ENCODE peak calls at places on chromosomes 11 and 22, in ten cellular contexts. I is uterus; D is iPS DF 6.9; F is CD8-positive, alpha-beta memory T cell; O is right atrium auricular region; R is heart left ventricle; A is CD4-positive, alpha-beta memory T cell; P is breast epithelium; C is GM23248; V is thoracic aorta. K is an unnamed sample. For H3K4me1, the result is how much of the 10 kb centered on the place peaks cover.

GRCh38 chr22:42269407-42270177 is 861 bp downstream of the TCF20 start:
- DNase-seq in C (peak), O (no peak), I (peak), D (no peak), V (no peak), A (peak), R (peak), F (peak), P (peak), K (peak)

GRCh38 chr11:60988658-60989057 is 17.2 kb downstream of the CD6 start:
- DNase-seq in D (no peak), V (no peak), F (no peak), O (no peak), C (no peak), R (no peak), A (no peak), I (no peak), P (no peak), K (no peak)

GRCh38 chr11:72552399-72552910 is 118.1 kb upstream of the CLPB start:
- DNase-seq in D (no peak), O (peak), I (no peak), P (no peak), V (no peak), A (no peak), C (peak), R (no peak), F (no peak), K (no peak)

GRCh38 chr22:24423519-24424000 is 3.8 kb upstream of the ADORA2A start:
- DNase-seq in O (no peak), R (peak), P (no peak), F (peak), C (peak), I (no peak), V (no peak), A (peak), D (no peak), K (peak)

GRCh38 chr11:7572001-7572712 is 58.4 kb downstream of the PPFIBP2 start:
- DNase-seq in F (no peak), P (no peak), I (no peak), V (no peak), C (peak), A (no peak), O (no peak), R (no peak), D (no peak), K (no peak)

GRCh38 chr22:36409911-36410756 is 22.4 kb upstream of the MYH9 start:
- DNase-seq in A (peak), C (no peak), R (peak), P (peak), D (peak), V (peak), F (peak), O (peak), I (peak), K (peak)

GRCh38 chr11:70317576-70318305 is 47.3 kb downstream of the PPFIA1 start:
- DNase-seq in V (no peak), A (no peak), C (no peak), I (no peak), O (no peak), P (no peak), D (no peak), F (no peak), R (no peak), K (no peak)

GRCh38 chr11:114090976-114091375 is 31.5 kb downstream of the ZBTB16 start:
- DNase-seq in A (no peak), R (no peak), F (no peak), O (no peak), D (no peak), P (no peak), I (no peak), C (no peak), V (no peak), K (no peak)

GRCh38 chr11:43943931-43944751 is 1.7 kb downstream of the C11orf96 start:
- DNase-seq in D (no peak), R (peak), O (no peak), V (no peak), A (no peak), I (peak), P (no peak), C (peak), F (no peak), K (no peak)

DNA sequence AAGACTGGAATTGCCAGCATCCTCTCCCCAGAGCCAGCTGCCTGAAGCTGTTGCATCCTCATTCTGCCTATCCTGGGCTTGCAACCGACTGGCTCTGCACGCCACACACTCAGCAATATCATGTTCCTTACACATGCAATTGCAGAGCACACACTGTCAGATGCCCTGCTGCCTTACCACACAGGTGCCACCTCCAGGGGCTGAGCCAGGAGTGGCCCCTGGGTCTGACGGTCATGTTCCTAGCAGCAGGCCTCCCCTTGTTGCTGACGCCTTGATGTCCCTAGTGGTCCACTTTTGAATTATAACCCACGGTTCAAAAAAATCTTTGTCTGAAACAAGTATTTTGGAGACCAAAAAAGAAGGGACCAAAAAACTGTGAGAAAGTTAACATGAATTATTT is 18.5 kb upstream of the OR8B8 start:
- DNase-seq in V (no peak), O (no peak), I (no peak), F (no peak), D (no peak), P (no peak), R (no peak), A (no peak), C (no peak), K (no peak)
- H3K4me1 ChIP-seq in V (under half), O (under half), I (under half), F (under half), D (under half), P (under half), R (under half), A (under half), C (under half), K (under half)

GRCh38 chr11:10931761-10932700 is 74.2 kb upstream of the ZBED5 start:
- DNase-seq in O (no peak), F (no peak), A (no peak), V (no peak), D (no peak), I (peak), R (no peak), P (peak), C (no peak), K (no peak)

GRCh38 chr11:10930224-10930960 is 72.5 kb upstream of the ZBED5 start:
- DNase-seq in V (no peak), P (no peak), A (peak), F (no peak), O (no peak), C (peak), I (peak), R (no peak), D (no peak), K (peak)

GRCh38 chr11:10932976-10933375 is 75.1 kb upstream of the ZBED5 start:
- DNase-seq in R (no peak), C (no peak), F (no peak), P (no peak), I (no peak), V (no peak), O (no peak), A (no peak), D (no peak), K (no peak)

GRCh38 chr11:10933455-10934292 is 75.8 kb upstream of the ZBED5 start:
- DNase-seq in P (peak), R (peak), O (peak), F (peak), A (peak), I (peak), V (peak), D (peak), C (peak), K (peak)

GRCh38 chr11:10930961-10931760 is 73.3 kb upstream of the ZBED5 start:
- DNase-seq in O (peak), I (peak), D (no peak), R (peak), C (peak), F (peak), V (peak), P (peak), A (peak), K (peak)
- H3K27ac ChIP-seq in O (peak), I (peak), D (no peak), R (peak), C (peak), F (peak), V (peak), P (peak), A (no peak), K (peak)

GRCh38 chr11:123181075-123181474 is 14.0 kb downstream of the CLMP start:
- DNase-seq in C (peak), I (no peak), P (no peak), V (no peak), F (no peak), D (no peak), O (no peak), R (no peak), A (no peak), K (no peak)

GRCh38 chr11:123178166-123178565 is 16.9 kb downstream of the CLMP start:
- DNase-seq in P (no peak), A (no peak), V (no peak), I (no peak), D (no peak), F (no peak), R (no peak), O (no peak), C (no peak), K (no peak)

GRCh38 chr11:123180166-123180565 is 14.9 kb downstream of the CLMP start:
- DNase-seq in R (no peak), C (peak), F (no peak), A (no peak), D (no peak), O (no peak), I (no peak), V (no peak), P (no peak), K (no peak)

GRCh38 chr11:123180574-123180973 is 14.5 kb downstream of the CLMP start:
- DNase-seq in O (no peak), F (no peak), A (no peak), P (peak), R (no peak), C (peak), I (no peak), V (no peak), D (no peak), K (no peak)

GRCh38 chr11:123179571-123179970 is 15.5 kb downstream of the CLMP start:
- DNase-seq in D (no peak), V (no peak), C (no peak), F (no peak), A (no peak), I (no peak), R (no peak), O (no peak), P (no peak), K (no peak)
- H3K4me1 ChIP-seq in D (under half), V (half or more), C (half or more), F (under half), A (under half), I (under half), R (under half), O (under half), P (under half), K (under half)

GRCh38 chr11:83611616-83612015 is 325.4 kb upstream of the CCDC90B start:
- DNase-seq in O (no peak), P (no peak), R (no peak), F (no peak), V (no peak), D (no peak), I (no peak), C (no peak), A (no peak), K (peak)
- H3K27ac ChIP-seq in O (no peak), P (no peak), R (no peak), F (no peak), V (no peak), D (no peak), I (no peak), C (no peak), A (no peak), K (no peak)

GRCh38 chr22:40054486-40054885 is 59.7 kb downstream of the FAM83F start:
- DNase-seq in R (no peak), I (no peak), P (no peak), O (no peak), D (no peak), F (no peak), C (no peak), V (no peak), A (no peak), K (no peak)
- H3K4me1 ChIP-seq in R (under half), I (under half), P (under half), O (under half), D (under half), F (half or more), C (under half), V (under half), A (half or more), K (under half)

GRCh38 chr11:67239795-67240574 is 26.3 kb upstream of the GRK2 start:
- DNase-seq in V (peak), I (peak), O (peak), F (peak), P (peak), A (peak), D (peak), R (peak), C (peak), K (peak)

GRCh38 chr11:67240575-67241389 is 25.5 kb upstream of the GRK2 start:
- DNase-seq in R (no peak), I (peak), F (peak), P (peak), V (peak), O (no peak), A (peak), C (peak), D (no peak), K (peak)

GRCh38 chr11:67238894-67239794 is 27.1 kb upstream of the GRK2 start:
- DNase-seq in A (no peak), V (no peak), D (no peak), F (no peak), I (no peak), P (no peak), O (no peak), C (peak), R (no peak), K (no peak)

GRCh38 chr11:67233584-67234190 is 32.6 kb upstream of the GRK2 start:
- DNase-seq in A (no peak), F (no peak), R (no peak), C (no peak), O (no peak), D (no peak), V (no peak), I (no peak), P (no peak), K (no peak)

GRCh38 chr11:67237574-67237973 is 28.7 kb upstream of the GRK2 start:
- DNase-seq in F (no peak), P (no peak), A (no peak), D (no peak), C (no peak), I (no peak), V (no peak), R (no peak), O (no peak), K (no peak)
- H3K27ac ChIP-seq in F (no peak), P (no peak), A (no peak), D (no peak), C (no peak), I (no peak), V (no peak), R (no peak), O (no peak), K (no peak)

GRCh38 chr11:12169822-12170221 is 59.4 kb downstream of the MICAL2 start:
- DNase-seq in A (no peak), F (no peak), D (no peak), R (no peak), C (no peak), I (no peak), V (no peak), O (no peak), P (no peak), K (no peak)

GRCh38 chr11:12166299-12167092 is 56.1 kb downstream of the MICAL2 start:
- DNase-seq in O (no peak), D (no peak), V (no peak), I (no peak), P (no peak), A (no peak), R (no peak), F (no peak), C (no peak), K (no peak)

GRCh38 chr11:12165237-12165875 is 55.0 kb downstream of the MICAL2 start:
- DNase-seq in C (no peak), O (no peak), R (no peak), F (no peak), V (no peak), A (no peak), I (no peak), P (no peak), D (no peak), K (no peak)

GRCh38 chr11:12168114-12168513 is 57.7 kb downstream of the MICAL2 start:
- DNase-seq in R (no peak), I (no peak), D (no peak), P (no peak), V (no peak), A (no peak), C (no peak), F (no peak), O (no peak), K (no peak)

GRCh38 chr11:12167098-12167999 is 57.0 kb downstream of the MICAL2 start:
- DNase-seq in I (no peak), R (no peak), A (no peak), P (no peak), C (peak), D (no peak), F (no peak), O (no peak), V (peak), K (no peak)
- H3K4me1 ChIP-seq in I (under half), R (under half), A (under half), P (under half), C (half or more), D (under half), F (under half), O (under half), V (half or more), K (under half)

DNA sequence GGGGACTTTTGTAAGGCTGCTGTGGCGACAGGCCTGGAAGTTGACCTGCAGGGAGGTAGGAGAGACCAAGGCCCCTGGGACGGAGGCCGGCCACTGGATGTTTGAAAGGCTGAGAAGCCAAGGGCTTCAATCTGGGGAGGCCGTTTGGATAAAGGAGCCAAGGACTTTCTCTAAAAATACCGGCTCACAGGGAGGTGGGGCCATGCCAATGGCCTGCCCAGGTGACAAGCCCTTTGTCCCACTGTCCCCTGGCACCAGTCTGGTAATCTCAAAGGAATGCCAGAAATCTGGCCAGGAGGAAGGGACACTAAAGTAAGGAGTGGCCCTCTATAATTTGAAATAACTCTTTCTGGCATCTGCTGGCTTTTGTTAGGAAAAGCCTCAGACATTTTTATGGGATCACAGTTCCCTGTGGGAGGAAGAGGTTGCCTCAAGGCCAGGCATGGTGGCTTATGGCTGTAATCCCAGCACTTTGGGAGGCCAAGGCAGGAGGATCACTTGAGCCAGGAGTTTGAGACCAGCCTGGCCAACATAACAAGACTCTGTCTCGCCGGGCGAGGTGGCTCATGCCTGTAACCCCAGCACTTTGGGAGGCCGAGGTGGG is 1.9 kb upstream of the CHKA start:
- DNase-seq in I (no peak), F (no peak), D (no peak), R (no peak), C (no peak), P (no peak), O (no peak), A (no peak), V (no peak), K (peak)
- H3K27ac ChIP-seq in I (no peak), F (no peak), D (no peak), R (no peak), C (no peak), P (peak), O (peak), A (no peak), V (no peak), K (peak)